ENCODE peak calls at places on chromosomes 16 and 17, in six cellular contexts. One of them, this sample, is unnamed.

GRCh38 chr17:29093090-29093871 is 50.3 kb downstream of the PIPOX start:
- DNase-seq in heart left ventricle: no peak
- DNase-seq in thyroid gland: no peak
- DNase-seq in mesendoderm: no peak
- DNase-seq in heart right ventricle: no peak
- DNase-seq in endodermal cell: no peak
- DNase-seq in this sample: peak; percentile 33

GRCh38 chr16:64363039-64363438 is 758.8 kb downstream of the CDH11 start:
- DNase-seq in heart right ventricle: no peak
- DNase-seq in thyroid gland: no peak
- DNase-seq in endodermal cell: no peak
- DNase-seq in heart left ventricle: no peak
- DNase-seq in mesendoderm: no peak
- DNase-seq in this sample: no peak

GRCh38 chr16:71807905-71808592 is 585 bp downstream of the AP1G1 start:
- DNase-seq in heart left ventricle: peak; percentile 38
- DNase-seq in endodermal cell: peak; percentile 47
- DNase-seq in thyroid gland: peak; percentile 28
- DNase-seq in mesendoderm: peak; percentile 39
- DNase-seq in heart right ventricle: no peak
- DNase-seq in this sample: no peak

GRCh38 chr16:20023190-20023589 is 50.5 kb downstream of the GPR139 start:
- DNase-seq in thyroid gland: no peak
- DNase-seq in endodermal cell: peak; percentile 59
- DNase-seq in mesendoderm: peak; percentile 39
- DNase-seq in heart right ventricle: no peak
- DNase-seq in heart left ventricle: no peak
- DNase-seq in this sample: no peak

GRCh38 chr17:12395733-12396354 is 269.8 kb upstream of the MYOCD start:
- DNase-seq in thyroid gland: peak; percentile 61
- DNase-seq in endodermal cell: peak; percentile 90
- DNase-seq in heart left ventricle: no peak
- DNase-seq in heart right ventricle: no peak
- DNase-seq in mesendoderm: peak; percentile 70
- DNase-seq in this sample: no peak

GRCh38 chr16:25064967-25065366 is 46.6 kb upstream of the LCMT1 start:
- DNase-seq in thyroid gland: no peak
- DNase-seq in mesendoderm: no peak
- DNase-seq in heart right ventricle: no peak
- DNase-seq in heart left ventricle: peak; percentile 33
- DNase-seq in endodermal cell: no peak
- DNase-seq in this sample: no peak

GRCh38 chr17:79632432-79632735 is 21.5 kb upstream of the RBFOX3 start:
- DNase-seq in mesendoderm: no peak
- DNase-seq in endodermal cell: peak; percentile 31
- DNase-seq in heart right ventricle: no peak
- DNase-seq in thyroid gland: no peak
- DNase-seq in heart left ventricle: no peak
- DNase-seq in this sample: peak; percentile 9

GRCh38 chr17:82734987-82735866 is at the start of gene FN3K:
- DNase-seq in heart right ventricle: peak; percentile 71
- DNase-seq in mesendoderm: peak; percentile 61
- DNase-seq in thyroid gland: peak; percentile 65
- DNase-seq in endodermal cell: peak; percentile 93
- DNase-seq in heart left ventricle: peak; percentile 77
- DNase-seq in this sample: peak; percentile 74

GRCh38 chr17:57215317-57215716 is 41.0 kb upstream of the MSI2 start:
- DNase-seq in heart right ventricle: no peak
- DNase-seq in thyroid gland: no peak
- DNase-seq in mesendoderm: no peak
- DNase-seq in heart left ventricle: no peak
- DNase-seq in endodermal cell: no peak
- DNase-seq in this sample: no peak

GRCh38 chr16:66845791-66846221 is 1.6 kb downstream of the CA7 start:
- DNase-seq in mesendoderm: no peak
- DNase-seq in heart left ventricle: no peak
- DNase-seq in thyroid gland: no peak
- DNase-seq in endodermal cell: peak; percentile 58
- DNase-seq in heart right ventricle: no peak
- DNase-seq in this sample: no peak

GRCh38 chr17:43467981-43468541 is 15.7 kb upstream of the DHX8 start:
- DNase-seq in heart right ventricle: no peak
- DNase-seq in thyroid gland: peak; percentile 26
- DNase-seq in heart left ventricle: no peak
- DNase-seq in mesendoderm: no peak
- DNase-seq in endodermal cell: no peak
- DNase-seq in this sample: no peak
- H3K4me3 ChIP-seq in heart right ventricle: no peak overlapping the region
- H3K4me3 ChIP-seq in thyroid gland: no peak overlapping the region
- H3K4me3 ChIP-seq in heart left ventricle: no peak overlapping the region
- H3K4me3 ChIP-seq in mesendoderm: no peak overlapping the region
- H3K4me3 ChIP-seq in endodermal cell: no peak overlapping the region
- H3K4me3 ChIP-seq in this sample: no peak overlapping the region

GRCh38 chr17:74971842-74972106 is 785 bp downstream of the HID1 start:
- DNase-seq in mesendoderm: no peak
- DNase-seq in heart left ventricle: no peak
- DNase-seq in heart right ventricle: no peak
- DNase-seq in endodermal cell: no peak
- DNase-seq in thyroid gland: no peak
- DNase-seq in this sample: no peak
- H3K27ac ChIP-seq in mesendoderm: no peak overlapping the region
- H3K27ac ChIP-seq in heart left ventricle: peak overlapping the region; percentile 68
- H3K27ac ChIP-seq in heart right ventricle: peak overlapping the region; percentile 83
- H3K27ac ChIP-seq in endodermal cell: peak overlapping the region; percentile 38
- H3K27ac ChIP-seq in thyroid gland: peak overlapping the region; percentile 20
- H3K27ac ChIP-seq in this sample: no peak overlapping the region

GRCh38 chr17:66468241-66469087 is 166.1 kb downstream of the PRKCA start:
- DNase-seq in mesendoderm: peak; percentile 43
- DNase-seq in heart left ventricle: no peak
- DNase-seq in heart right ventricle: no peak
- DNase-seq in endodermal cell: no peak
- DNase-seq in thyroid gland: no peak
- DNase-seq in this sample: no peak

GRCh38 chr17:66467766-66468165 is 165.4 kb downstream of the PRKCA start:
- DNase-seq in thyroid gland: no peak
- DNase-seq in endodermal cell: no peak
- DNase-seq in mesendoderm: no peak
- DNase-seq in heart left ventricle: no peak
- DNase-seq in heart right ventricle: no peak
- DNase-seq in this sample: no peak

GRCh38 chr17:66465701-66466100 is 163.3 kb downstream of the PRKCA start:
- DNase-seq in heart left ventricle: no peak
- DNase-seq in mesendoderm: no peak
- DNase-seq in thyroid gland: no peak
- DNase-seq in endodermal cell: no peak
- DNase-seq in heart right ventricle: no peak
- DNase-seq in this sample: no peak

GRCh38 chr17:66466421-66466820 is 164.0 kb downstream of the PRKCA start:
- DNase-seq in mesendoderm: no peak
- DNase-seq in heart left ventricle: no peak
- DNase-seq in endodermal cell: no peak
- DNase-seq in thyroid gland: no peak
- DNase-seq in heart right ventricle: no peak
- DNase-seq in this sample: no peak

DNA sequence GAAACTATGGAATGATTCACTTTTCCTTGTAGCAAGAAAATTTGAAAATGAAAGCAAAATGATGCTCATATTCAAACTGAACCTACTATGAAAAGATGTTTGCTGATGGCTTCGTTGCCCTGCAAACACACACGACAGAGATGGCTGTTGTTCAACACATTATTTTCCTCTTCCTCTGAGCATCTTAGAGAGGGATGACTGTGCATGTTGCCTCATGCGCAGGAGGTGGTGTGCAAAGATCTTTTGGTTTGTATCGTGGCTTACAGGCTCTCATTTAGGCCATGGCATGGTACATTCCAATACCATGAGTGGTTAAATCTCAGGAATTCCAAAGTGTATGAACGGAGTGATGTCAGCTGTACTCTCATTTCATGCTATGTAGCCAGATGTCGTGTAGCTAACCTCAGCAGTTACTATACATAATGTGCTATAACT is 164.5 kb downstream of the PRKCA start:
- DNase-seq in heart left ventricle: no peak
- DNase-seq in mesendoderm: peak; percentile 88
- DNase-seq in heart right ventricle: no peak
- DNase-seq in thyroid gland: no peak
- DNase-seq in endodermal cell: no peak
- DNase-seq in this sample: no peak
- H3K4me1 ChIP-seq in heart left ventricle: peaks cover 68% of the 10 kb centered on the region
- H3K4me1 ChIP-seq in mesendoderm: peaks cover 5% of the 10 kb centered on the region
- H3K4me1 ChIP-seq in heart right ventricle: peaks cover 36% of the 10 kb centered on the region
- H3K4me1 ChIP-seq in thyroid gland: peaks cover 18% of the 10 kb centered on the region
- H3K4me1 ChIP-seq in endodermal cell: no peaks in the 10 kb centered on the region
- H3K4me1 ChIP-seq in this sample: peaks cover 2% of the 10 kb centered on the region

GRCh38 chr17:43915561-43915960 is 8.2 kb upstream of the MPP2 start:
- DNase-seq in thyroid gland: no peak
- DNase-seq in mesendoderm: no peak
- DNase-seq in heart right ventricle: no peak
- DNase-seq in heart left ventricle: no peak
- DNase-seq in endodermal cell: no peak
- DNase-seq in this sample: no peak

GRCh38 chr17:43918026-43918389 is 10.7 kb upstream of the MPP2 start:
- DNase-seq in heart left ventricle: no peak
- DNase-seq in mesendoderm: no peak
- DNase-seq in thyroid gland: no peak
- DNase-seq in endodermal cell: no peak
- DNase-seq in heart right ventricle: no peak
- DNase-seq in this sample: no peak

GRCh38 chr17:43916385-43916784 is 9.0 kb upstream of the MPP2 start:
- DNase-seq in endodermal cell: no peak
- DNase-seq in thyroid gland: no peak
- DNase-seq in heart left ventricle: no peak
- DNase-seq in heart right ventricle: no peak
- DNase-seq in mesendoderm: no peak
- DNase-seq in this sample: no peak

GRCh38 chr17:43917348-43918025 is 10.2 kb upstream of the MPP2 start:
- DNase-seq in heart right ventricle: peak; percentile 40
- DNase-seq in endodermal cell: peak; percentile 92
- DNase-seq in heart left ventricle: no peak
- DNase-seq in mesendoderm: peak; percentile 77
- DNase-seq in thyroid gland: peak; percentile 54
- DNase-seq in this sample: peak; percentile 51

GRCh38 chr17:43917016-43917347 is 9.6 kb upstream of the MPP2 start:
- DNase-seq in heart left ventricle: no peak
- DNase-seq in endodermal cell: no peak
- DNase-seq in thyroid gland: no peak
- DNase-seq in heart right ventricle: no peak
- DNase-seq in mesendoderm: no peak
- DNase-seq in this sample: no peak
- H3K4me3 ChIP-seq in heart left ventricle: peak overlapping the region; percentile 37
- H3K4me3 ChIP-seq in endodermal cell: no peak overlapping the region
- H3K4me3 ChIP-seq in thyroid gland: no peak overlapping the region
- H3K4me3 ChIP-seq in heart right ventricle: no peak overlapping the region
- H3K4me3 ChIP-seq in mesendoderm: no peak overlapping the region
- H3K4me3 ChIP-seq in this sample: peak overlapping the region; percentile 34

DNA sequence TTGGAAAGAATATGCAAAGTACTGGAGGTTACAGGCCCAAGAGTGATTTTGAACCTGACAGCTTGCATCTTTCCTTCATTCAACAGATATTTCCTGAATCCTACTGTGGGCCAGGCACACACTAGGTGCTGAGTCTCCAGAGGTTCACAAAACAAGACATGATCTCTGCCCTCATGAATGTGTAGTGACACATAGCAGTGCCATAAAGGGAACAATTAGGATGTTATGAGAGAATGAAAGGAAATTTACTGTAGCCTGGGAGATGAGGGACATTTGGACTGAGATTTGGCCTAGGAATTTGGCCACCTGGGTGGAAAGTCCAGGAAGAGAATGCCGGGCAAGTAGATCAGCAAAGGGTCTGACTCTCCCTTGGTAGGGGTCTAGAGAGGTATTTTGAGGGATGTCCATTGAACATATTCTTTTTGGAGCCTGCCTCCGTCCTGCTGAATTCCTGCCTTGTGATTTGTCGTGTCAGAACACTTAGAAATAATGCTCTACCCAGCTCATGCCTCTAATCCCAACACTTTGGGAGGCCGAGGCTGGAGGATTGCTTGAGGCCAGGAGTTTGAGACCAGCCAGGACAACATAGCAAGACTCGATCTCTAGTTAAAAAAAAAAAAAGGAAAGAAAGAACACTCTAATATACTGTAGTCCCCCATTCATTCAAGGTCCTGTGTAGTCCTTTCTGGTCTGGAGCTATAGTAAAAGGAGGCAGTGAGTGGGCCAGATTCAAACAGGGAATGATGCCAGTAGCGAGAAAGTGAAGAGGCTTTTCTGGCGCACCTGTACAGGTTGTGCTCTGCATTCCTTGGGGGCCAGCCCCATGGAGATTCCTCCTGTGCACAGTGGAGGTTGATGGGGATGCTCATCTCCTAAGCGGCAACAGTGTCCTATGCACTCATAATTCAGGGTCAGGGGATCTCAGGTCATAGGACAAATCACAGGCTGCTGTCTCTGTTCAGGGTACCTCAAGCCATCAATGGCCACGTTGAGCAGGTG is 90.6 kb upstream of the CLEC18A start:
- DNase-seq in thyroid gland: peak; percentile 78
- DNase-seq in endodermal cell: no peak
- DNase-seq in mesendoderm: no peak
- DNase-seq in heart right ventricle: no peak
- DNase-seq in heart left ventricle: no peak
- DNase-seq in this sample: no peak
- H3K27ac ChIP-seq in thyroid gland: peak overlapping the region; percentile 96
- H3K27ac ChIP-seq in endodermal cell: no peak overlapping the region
- H3K27ac ChIP-seq in mesendoderm: no peak overlapping the region
- H3K27ac ChIP-seq in heart right ventricle: peak overlapping the region; percentile 95
- H3K27ac ChIP-seq in heart left ventricle: peak overlapping the region; percentile 88
- H3K27ac ChIP-seq in this sample: peak overlapping the region; percentile 80